ENCODE peak calls at places on chromosomes 1 and 21, in ten cellular contexts. One of them, this sample, is unnamed.

GRCh38 chr21:44550807-44551206 is 498 bp downstream of the KRTAP10-2 start:
- DNase-seq in cardiac fibroblast: no peak
- DNase-seq in neural progenitor cell: no peak
- DNase-seq in AG04450: no peak
- DNase-seq in mesothelial cell of epicardium: no peak
- DNase-seq in progenitor cell of endocrine pancreas: no peak
- DNase-seq in OCI-LY7: no peak
- DNase-seq in stomach: no peak
- DNase-seq in GM13977: no peak
- DNase-seq in pancreas: no peak
- DNase-seq in this sample: no peak

GRCh38 chr1:34192621-34193020 is 15.9 kb downstream of the C1orf94 start:
- DNase-seq in mesothelial cell of epicardium: no peak
- DNase-seq in cardiac fibroblast: no peak
- DNase-seq in neural progenitor cell: no peak
- DNase-seq in stomach: no peak
- DNase-seq in pancreas: no peak
- DNase-seq in progenitor cell of endocrine pancreas: no peak
- DNase-seq in GM13977: no peak
- DNase-seq in AG04450: no peak
- DNase-seq in OCI-LY7: no peak
- DNase-seq in this sample: no peak

GRCh38 chr21:15526793-15527192 is 203.0 kb upstream of the USP25 start:
- DNase-seq in progenitor cell of endocrine pancreas: no peak
- DNase-seq in stomach: no peak
- DNase-seq in cardiac fibroblast: no peak
- DNase-seq in mesothelial cell of epicardium: no peak
- DNase-seq in pancreas: no peak
- DNase-seq in OCI-LY7: no peak
- DNase-seq in AG04450: no peak
- DNase-seq in GM13977: no peak
- DNase-seq in neural progenitor cell: no peak
- DNase-seq in this sample: no peak

GRCh38 chr1:212941452-212941851 is 8.9 kb upstream of the VASH2 start:
- DNase-seq in mesothelial cell of epicardium: no peak
- DNase-seq in GM13977: no peak
- DNase-seq in OCI-LY7: no peak
- DNase-seq in pancreas: no peak
- DNase-seq in neural progenitor cell: no peak
- DNase-seq in stomach: no peak
- DNase-seq in AG04450: no peak
- DNase-seq in progenitor cell of endocrine pancreas: no peak
- DNase-seq in cardiac fibroblast: no peak
- DNase-seq in this sample: no peak

GRCh38 chr1:90810006-90810405 is 92.9 kb upstream of the BARHL2 start:
- DNase-seq in GM13977: no peak
- DNase-seq in cardiac fibroblast: no peak
- DNase-seq in OCI-LY7: no peak
- DNase-seq in neural progenitor cell: no peak
- DNase-seq in pancreas: no peak
- DNase-seq in stomach: no peak
- DNase-seq in mesothelial cell of epicardium: no peak
- DNase-seq in AG04450: no peak
- DNase-seq in progenitor cell of endocrine pancreas: no peak
- DNase-seq in this sample: no peak

GRCh38 chr1:40160806-40161124 is 422 bp upstream of the RLF start:
- DNase-seq in OCI-LY7: no peak
- DNase-seq in GM13977: no peak
- DNase-seq in progenitor cell of endocrine pancreas: no peak
- DNase-seq in mesothelial cell of epicardium: no peak
- DNase-seq in cardiac fibroblast: no peak
- DNase-seq in stomach: no peak
- DNase-seq in AG04450: no peak
- DNase-seq in neural progenitor cell: no peak
- DNase-seq in pancreas: no peak
- DNase-seq in this sample: no peak

GRCh38 chr1:240854367-240854766 is 242.4 kb upstream of the GREM2 start:
- DNase-seq in neural progenitor cell: no peak
- DNase-seq in pancreas: no peak
- DNase-seq in progenitor cell of endocrine pancreas: no peak
- DNase-seq in GM13977: no peak
- DNase-seq in stomach: no peak
- DNase-seq in cardiac fibroblast: peak
- DNase-seq in OCI-LY7: no peak
- DNase-seq in AG04450: no peak
- DNase-seq in mesothelial cell of epicardium: no peak
- DNase-seq in this sample: no peak

GRCh38 chr1:40385437-40386310 is 12.1 kb downstream of the SMAP2 start:
- DNase-seq in pancreas: no peak
- DNase-seq in stomach: no peak
- DNase-seq in OCI-LY7: peak
- DNase-seq in neural progenitor cell: no peak
- DNase-seq in AG04450: no peak
- DNase-seq in cardiac fibroblast: peak
- DNase-seq in progenitor cell of endocrine pancreas: no peak
- DNase-seq in GM13977: peak
- DNase-seq in mesothelial cell of epicardium: no peak
- DNase-seq in this sample: no peak

GRCh38 chr1:32040711-32041110 is 27.0 kb downstream of the KHDRBS1 start:
- DNase-seq in pancreas: no peak
- DNase-seq in neural progenitor cell: no peak
- DNase-seq in stomach: no peak
- DNase-seq in GM13977: no peak
- DNase-seq in AG04450: no peak
- DNase-seq in cardiac fibroblast: no peak
- DNase-seq in OCI-LY7: no peak
- DNase-seq in mesothelial cell of epicardium: no peak
- DNase-seq in progenitor cell of endocrine pancreas: no peak
- DNase-seq in this sample: no peak

GRCh38 chr1:215279682-215280081 is 197.1 kb downstream of the KCNK2 start:
- DNase-seq in neural progenitor cell: no peak
- DNase-seq in cardiac fibroblast: no peak
- DNase-seq in AG04450: no peak
- DNase-seq in mesothelial cell of epicardium: no peak
- DNase-seq in OCI-LY7: no peak
- DNase-seq in progenitor cell of endocrine pancreas: no peak
- DNase-seq in stomach: no peak
- DNase-seq in GM13977: no peak
- DNase-seq in pancreas: no peak
- DNase-seq in this sample: peak

GRCh38 chr1:112337028-112337531 is 58.9 kb upstream of the CTTNBP2NL start:
- DNase-seq in GM13977: peak
- DNase-seq in progenitor cell of endocrine pancreas: no peak
- DNase-seq in OCI-LY7: no peak
- DNase-seq in neural progenitor cell: peak
- DNase-seq in AG04450: peak
- DNase-seq in mesothelial cell of epicardium: no peak
- DNase-seq in stomach: peak
- DNase-seq in cardiac fibroblast: peak
- DNase-seq in pancreas: peak
- DNase-seq in this sample: peak
- TF ChIP-seq CTCF in GM13977: peak
- TF ChIP-seq CTCF in progenitor cell of endocrine pancreas: peak
- TF ChIP-seq CTCF in OCI-LY7: peak
- TF ChIP-seq CTCF in neural progenitor cell: peak
- TF ChIP-seq CTCF in AG04450: peak
- TF ChIP-seq CTCF in mesothelial cell of epicardium: peak
- TF ChIP-seq CTCF in stomach: peak
- TF ChIP-seq CTCF in cardiac fibroblast: peak
- TF ChIP-seq CTCF in pancreas: peak
- TF ChIP-seq CTCF in this sample: peak

GRCh38 chr1:27138368-27138767 is 16.6 kb downstream of the SLC9A1 start:
- DNase-seq in OCI-LY7: no peak
- DNase-seq in GM13977: no peak
- DNase-seq in stomach: no peak
- DNase-seq in neural progenitor cell: no peak
- DNase-seq in pancreas: no peak
- DNase-seq in AG04450: no peak
- DNase-seq in cardiac fibroblast: no peak
- DNase-seq in progenitor cell of endocrine pancreas: no peak
- DNase-seq in mesothelial cell of epicardium: no peak
- DNase-seq in this sample: no peak

GRCh38 chr1:27137022-27137542 is 17.8 kb downstream of the SLC9A1 start:
- DNase-seq in mesothelial cell of epicardium: no peak
- DNase-seq in stomach: peak
- DNase-seq in neural progenitor cell: no peak
- DNase-seq in OCI-LY7: peak
- DNase-seq in AG04450: no peak
- DNase-seq in cardiac fibroblast: no peak
- DNase-seq in GM13977: peak
- DNase-seq in progenitor cell of endocrine pancreas: no peak
- DNase-seq in pancreas: no peak
- DNase-seq in this sample: no peak

GRCh38 chr1:27133990-27134389 is 20.9 kb downstream of the SLC9A1 start:
- DNase-seq in progenitor cell of endocrine pancreas: no peak
- DNase-seq in mesothelial cell of epicardium: no peak
- DNase-seq in pancreas: no peak
- DNase-seq in stomach: no peak
- DNase-seq in OCI-LY7: no peak
- DNase-seq in neural progenitor cell: no peak
- DNase-seq in GM13977: peak
- DNase-seq in cardiac fibroblast: peak
- DNase-seq in AG04450: no peak
- DNase-seq in this sample: no peak

GRCh38 chr1:27137544-27138075 is 17.3 kb downstream of the SLC9A1 start:
- DNase-seq in mesothelial cell of epicardium: no peak
- DNase-seq in progenitor cell of endocrine pancreas: no peak
- DNase-seq in AG04450: no peak
- DNase-seq in OCI-LY7: no peak
- DNase-seq in neural progenitor cell: no peak
- DNase-seq in cardiac fibroblast: no peak
- DNase-seq in pancreas: no peak
- DNase-seq in stomach: peak
- DNase-seq in GM13977: no peak
- DNase-seq in this sample: no peak

DNA sequence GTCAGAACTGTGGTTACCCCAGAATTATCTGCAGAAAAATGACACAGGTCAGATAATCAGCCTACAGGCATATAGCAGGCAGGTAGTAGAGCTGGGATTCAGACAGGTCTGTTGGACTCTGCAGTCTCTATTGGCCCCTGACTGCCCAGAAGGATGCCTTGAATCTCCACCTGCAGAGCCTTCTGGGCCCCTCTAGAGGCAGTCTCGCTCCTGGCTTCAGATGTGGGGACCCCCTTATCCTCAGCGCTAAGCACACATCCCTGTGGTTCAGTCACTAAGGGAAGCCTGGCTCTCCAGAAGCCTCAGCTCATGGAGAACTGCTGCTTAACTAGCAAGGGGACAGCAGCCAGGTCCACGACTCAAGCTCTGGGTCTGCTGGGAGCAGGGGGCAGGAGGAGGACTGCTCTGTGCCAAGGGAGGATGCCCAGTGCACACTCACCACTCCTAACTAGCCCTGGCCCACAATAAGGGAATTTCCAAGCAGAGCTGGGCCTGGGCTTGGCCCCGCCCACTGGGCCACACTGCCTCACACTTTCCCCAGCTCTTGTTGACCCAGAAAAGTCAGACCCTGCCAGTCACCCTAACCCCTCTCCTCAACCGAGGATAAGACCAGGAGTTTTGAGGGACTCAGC is 18.9 kb downstream of the SLC9A1 start:
- DNase-seq in neural progenitor cell: peak
- DNase-seq in GM13977: no peak
- DNase-seq in progenitor cell of endocrine pancreas: no peak
- DNase-seq in AG04450: no peak
- DNase-seq in stomach: peak
- DNase-seq in cardiac fibroblast: no peak
- DNase-seq in pancreas: no peak
- DNase-seq in mesothelial cell of epicardium: no peak
- DNase-seq in OCI-LY7: peak
- DNase-seq in this sample: no peak
- TF ChIP-seq CTCF in neural progenitor cell: peak
- TF ChIP-seq CTCF in GM13977: peak
- TF ChIP-seq CTCF in progenitor cell of endocrine pancreas: peak
- TF ChIP-seq CTCF in AG04450: peak
- TF ChIP-seq CTCF in stomach: no peak
- TF ChIP-seq CTCF in cardiac fibroblast: peak
- TF ChIP-seq CTCF in pancreas: no peak
- TF ChIP-seq CTCF in mesothelial cell of epicardium: no peak
- TF ChIP-seq CTCF in OCI-LY7: peak
- TF ChIP-seq CTCF in this sample: peak

GRCh38 chr1:47931395-47931794 is 65.8 kb downstream of the TRABD2B start:
- DNase-seq in mesothelial cell of epicardium: no peak
- DNase-seq in cardiac fibroblast: no peak
- DNase-seq in progenitor cell of endocrine pancreas: no peak
- DNase-seq in stomach: peak
- DNase-seq in OCI-LY7: peak
- DNase-seq in AG04450: no peak
- DNase-seq in pancreas: no peak
- DNase-seq in GM13977: peak
- DNase-seq in neural progenitor cell: no peak
- DNase-seq in this sample: peak
- TF ChIP-seq CTCF in mesothelial cell of epicardium: no peak
- TF ChIP-seq CTCF in cardiac fibroblast: no peak
- TF ChIP-seq CTCF in progenitor cell of endocrine pancreas: peak
- TF ChIP-seq CTCF in stomach: no peak
- TF ChIP-seq CTCF in OCI-LY7: peak
- TF ChIP-seq CTCF in AG04450: no peak
- TF ChIP-seq CTCF in pancreas: no peak
- TF ChIP-seq CTCF in GM13977: no peak
- TF ChIP-seq CTCF in neural progenitor cell: no peak
- TF ChIP-seq CTCF in this sample: peak

DNA sequence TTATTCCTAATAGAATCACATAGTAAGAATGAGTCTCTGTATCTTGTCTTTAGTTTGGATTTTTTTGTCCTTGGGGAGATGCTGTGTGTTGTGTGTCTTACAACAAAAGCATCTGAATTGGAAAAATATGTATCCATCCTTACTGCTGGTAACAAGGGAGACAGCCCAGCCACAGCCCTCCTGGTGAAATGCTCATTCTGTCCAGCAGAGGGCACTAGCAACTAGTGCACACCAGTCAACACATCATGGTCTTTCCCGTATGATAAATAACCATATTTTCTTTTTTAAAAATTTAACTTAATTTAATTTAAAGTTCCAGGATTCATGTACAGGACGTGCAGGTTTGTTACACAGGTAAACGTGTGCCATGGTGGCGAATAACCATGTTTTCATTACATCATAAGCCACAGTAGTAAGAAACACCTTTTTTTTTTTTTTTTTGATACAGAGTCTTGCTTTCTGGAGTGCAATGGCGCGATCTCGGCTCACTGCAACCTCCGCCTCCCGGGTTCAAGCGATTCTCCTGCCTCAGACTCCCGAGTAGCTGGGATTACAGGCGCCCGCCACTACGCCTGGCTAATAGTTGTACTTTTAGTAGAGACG is 245.1 kb downstream of the PTBP2 start:
- DNase-seq in cardiac fibroblast: peak
- DNase-seq in mesothelial cell of epicardium: peak
- DNase-seq in pancreas: peak
- DNase-seq in AG04450: peak
- DNase-seq in stomach: peak
- DNase-seq in neural progenitor cell: peak
- DNase-seq in progenitor cell of endocrine pancreas: peak
- DNase-seq in GM13977: peak
- DNase-seq in OCI-LY7: peak
- DNase-seq in this sample: peak
- TF ChIP-seq CTCF in cardiac fibroblast: peak
- TF ChIP-seq CTCF in mesothelial cell of epicardium: peak
- TF ChIP-seq CTCF in pancreas: peak
- TF ChIP-seq CTCF in AG04450: peak
- TF ChIP-seq CTCF in stomach: peak
- TF ChIP-seq CTCF in neural progenitor cell: peak
- TF ChIP-seq CTCF in progenitor cell of endocrine pancreas: peak
- TF ChIP-seq CTCF in GM13977: peak
- TF ChIP-seq CTCF in OCI-LY7: peak
- TF ChIP-seq CTCF in this sample: peak

This sample was measured in Calu3.